ENCODE peak calls at places on chromosomes 7 and 10, in five cellular contexts. J, F, W, T and R are unnamed samples.

GRCh38 chr10:60818134-60818770 is 40.0 kb downstream of the CDK1 start:
- DNase-seq in W (peak), F (no peak), T (no peak), J (no peak), R (no peak)

GRCh38 chr7:122887198-122887597 is 938 bp upstream of the CADPS2 start:
- DNase-seq in T (peak), W (peak), F (no peak), J (peak), R (no peak)

GRCh38 chr7:138773176-138773575 is 24.6 kb upstream of the TMEM213 start:
- DNase-seq in F (no peak), T (no peak), W (no peak), J (no peak), R (no peak)

GRCh38 chr10:103652599-103653281 is 159.2 kb downstream of the NEURL1 start:
- DNase-seq in W (no peak), F (no peak), T (no peak), J (no peak), R (no peak)

GRCh38 chr7:111914287-111914686 is 291.9 kb downstream of the DOCK4 start:
- DNase-seq in W (no peak), J (no peak), T (no peak), F (no peak), R (no peak)

GRCh38 chr10:104351067-104351681 is 2.5 kb upstream of the CFAP58 start:
- DNase-seq in F (no peak), J (no peak), W (peak), T (no peak), R (no peak)

GRCh38 chr7:151302531-151302930 is 39.1 kb upstream of the NUB1 start:
- DNase-seq in T (no peak), J (no peak), W (no peak), F (no peak), R (no peak)

GRCh38 chr7:1716263-1717094 is 46.4 kb downstream of the ELFN1 start:
- DNase-seq in W (peak), J (no peak), F (no peak), T (no peak), R (no peak)

GRCh38 chr7:44072364-44073231 is 7.2 kb upstream of the PGAM2 start:
- DNase-seq in W (peak), T (peak), J (peak), F (peak), R (peak)

GRCh38 chr7:142999793-143000192 is 27.1 kb downstream of the OR9A2 start:
- DNase-seq in W (no peak), F (no peak), T (no peak), J (no peak), R (no peak)

GRCh38 chr7:151549644-151550043 is 29.9 kb upstream of the RHEB start:
- DNase-seq in W (no peak), T (no peak), J (no peak), F (no peak), R (no peak)

GRCh38 chr7:36182854-36183604 is 30.0 kb downstream of the EEPD1 start:
- DNase-seq in W (no peak), F (no peak), J (no peak), T (no peak), R (no peak)

GRCh38 chr7:98670186-98670585 is 53.1 kb downstream of the NPTX2 start:
- DNase-seq in J (no peak), F (no peak), T (no peak), W (no peak), R (no peak)

GRCh38 chr7:149278396-149278795 is 16.4 kb downstream of the ZNF783 start:
- DNase-seq in J (no peak), T (no peak), W (no peak), F (no peak), R (no peak)

GRCh38 chr7:92135100-92135429 is 788 bp upstream of the CYP51A1 start:
- DNase-seq in T (no peak), W (no peak), F (no peak), J (no peak), R (no peak)

GRCh38 chr10:43846187-43846680 is 197.6 kb upstream of the ZNF32 start:
- DNase-seq in F (no peak), W (peak), J (no peak), T (no peak), R (no peak)

GRCh38 chr7:1940402-1940786 is 270.3 kb downstream of the ELFN1 start:
- DNase-seq in F (peak), W (no peak), T (no peak), J (no peak), R (no peak)

GRCh38 chr7:113298501-113298900 is 180.1 kb upstream of the SMIM30 start:
- DNase-seq in J (no peak), W (no peak), T (no peak), F (no peak), R (no peak)

GRCh38 chr7:135188298-135188984 is 17.9 kb upstream of the CYREN start:
- DNase-seq in W (no peak), J (no peak), F (no peak), T (no peak), R (no peak)

GRCh38 chr7:101686030-101686429 is 56.9 kb upstream of the MYL10 start:
- DNase-seq in J (no peak), T (no peak), F (no peak), W (peak), R (no peak)

GRCh38 chr10:130439796-130440195 is 303.6 kb downstream of the GLRX3 start:
- DNase-seq in W (no peak), T (no peak), J (no peak), F (no peak), R (no peak)

GRCh38 chr7:77959080-77959479 is 160.5 kb downstream of the PHTF2 start:
- DNase-seq in T (no peak), W (no peak), J (no peak), F (no peak), R (no peak)

GRCh38 chr7:156009569-156009968 is 197.3 kb upstream of the SHH start:
- DNase-seq in J (no peak), T (no peak), W (no peak), F (no peak), R (no peak)

GRCh38 chr7:98784216-98784785 is 85.5 kb downstream of the TMEM130 start:
- DNase-seq in W (no peak), T (no peak), J (no peak), F (no peak), R (no peak)

GRCh38 chr10:12707461-12708185 is 293.9 kb downstream of the CCDC3 start:
- DNase-seq in F (no peak), W (peak), J (no peak), T (peak), R (no peak)

GRCh38 chr10:97785731-97786130 is 13.9 kb upstream of the SFRP5 start:
- DNase-seq in W (no peak), F (no peak), J (no peak), T (no peak), R (no peak)